ENCODE peak calls at places on chromosomes 3 and 15, in eight cellular contexts. V, L, N, B, Z, E, W and K are unnamed samples.

GRCh38 chr15:99347609-99348008 is 96.3 kb downstream of the LRRC28 start:
- DNase-seq in L (no peak), V (no peak), Z (no peak), N (no peak), B (no peak), E (no peak), W (no peak), K (no peak)

GRCh38 chr3:107272885-107273284 is 104.4 kb upstream of the CCDC54 start:
- DNase-seq in N (no peak), Z (no peak), V (no peak), E (no peak), B (no peak), L (no peak), W (no peak), K (no peak)

GRCh38 chr3:139329364-139329850 is 14.4 kb upstream of the MRPS22 start:
- DNase-seq in B (peak), V (peak), N (no peak), L (peak), W (peak), Z (peak), E (peak), K (no peak)

GRCh38 chr15:39310633-39311032 is 270.2 kb upstream of the THBS1 start:
- DNase-seq in V (no peak), Z (no peak), W (peak), E (no peak), L (no peak), N (no peak), B (no peak), K (no peak)

GRCh38 chr15:74403981-74404563 is 29.7 kb downstream of the SEMA7A start:
- DNase-seq in Z (no peak), N (no peak), B (no peak), V (peak), L (no peak), W (no peak), E (no peak), K (no peak)

GRCh38 chr15:40279437-40280141 is 3.3 kb downstream of the ANKRD63 start:
- DNase-seq in V (peak), N (no peak), L (peak), B (peak), Z (peak), W (peak), E (peak), K (no peak)

GRCh38 chr3:180048840-180049239 is 12.1 kb upstream of the PEX5L start:
- DNase-seq in Z (no peak), E (no peak), N (peak), V (no peak), B (no peak), L (no peak), W (peak), K (no peak)

GRCh38 chr3:20040476-20041196 is 390 bp downstream of the KAT2B start:
- DNase-seq in N (no peak), Z (peak), E (peak), B (peak), L (peak), W (peak), V (peak), K (no peak)

GRCh38 chr3:72888546-72889309 is 882 bp downstream of the GXYLT2 start:
- DNase-seq in L (no peak), E (peak), Z (no peak), N (no peak), V (no peak), B (peak), W (peak), K (no peak)

GRCh38 chr3:107452436-107452835 is 70.3 kb upstream of the BBX start:
- DNase-seq in E (no peak), L (no peak), W (peak), Z (peak), V (no peak), B (no peak), N (no peak), K (no peak)

GRCh38 chr15:77023576-77024272 is 28.8 kb downstream of the PSTPIP1 start:
- DNase-seq in V (no peak), E (no peak), L (no peak), B (no peak), N (no peak), W (no peak), Z (no peak), K (no peak)

GRCh38 chr3:79928687-79929408 is 161.1 kb upstream of the ROBO1 start:
- DNase-seq in B (no peak), Z (no peak), N (no peak), W (no peak), L (no peak), V (no peak), E (no peak), K (no peak)

GRCh38 chr3:4474683-4475490 is 7.8 kb upstream of the SUMF1 start:
- DNase-seq in Z (peak), B (no peak), L (no peak), E (peak), W (peak), N (no peak), V (peak), K (no peak)

GRCh38 chr3:8619548-8619947 is 25.1 kb downstream of the SSUH2 start:
- DNase-seq in V (no peak), E (no peak), W (peak), B (no peak), Z (peak), L (no peak), N (no peak), K (no peak)

GRCh38 chr15:96330450-96331140 is at the start of gene NR2F2:
- DNase-seq in L (peak), N (peak), E (peak), B (peak), W (peak), Z (peak), V (peak), K (peak)

GRCh38 chr3:190265126-190265525 is 57.1 kb downstream of the CLDN1 start:
- DNase-seq in N (no peak), W (peak), Z (no peak), E (no peak), V (no peak), B (no peak), L (no peak), K (no peak)

GRCh38 chr3:195752066-195752465 is 31.3 kb downstream of the MUC20 start:
- DNase-seq in W (no peak), Z (no peak), N (no peak), L (no peak), V (no peak), B (no peak), E (no peak), K (no peak)

GRCh38 chr3:178603735-178604134 is 67.5 kb downstream of the KCNMB2 start:
- DNase-seq in N (no peak), Z (no peak), B (no peak), E (no peak), L (no peak), W (no peak), V (peak), K (no peak)

GRCh38 chr15:34889486-34889885 is 80.1 kb downstream of the AQR start:
- DNase-seq in L (no peak), B (no peak), V (no peak), W (peak), Z (no peak), N (no peak), E (no peak), K (no peak)

GRCh38 chr15:42090375-42090774 is 4.0 kb downstream of the PLA2G4D start:
- DNase-seq in W (no peak), V (no peak), E (no peak), N (no peak), B (no peak), L (no peak), Z (no peak), K (no peak)

GRCh38 chr3:129996073-129996472 is 21.6 kb downstream of the TRH start:
- DNase-seq in B (no peak), L (no peak), W (no peak), V (no peak), Z (no peak), E (no peak), N (no peak), K (no peak)

GRCh38 chr15:45442497-45443135 is 64.3 kb upstream of the GATM start:
- DNase-seq in Z (peak), V (no peak), E (no peak), W (peak), B (no peak), L (no peak), N (no peak), K (no peak)

GRCh38 chr15:55687792-55688191 is 55.2 kb downstream of the PRTG start:
- DNase-seq in Z (no peak), W (no peak), L (no peak), B (no peak), N (no peak), E (no peak), V (no peak), K (no peak)
- H3K4me3 ChIP-seq in Z (no peak), W (no peak), L (no peak), B (no peak), N (no peak), E (no peak), V (no peak), K (no peak)

GRCh38 chr3:53841296-53841695 is 4.9 kb downstream of the CHDH start:
- DNase-seq in V (no peak), N (no peak), L (no peak), B (no peak), Z (no peak), E (no peak), W (no peak), K (no peak)
- TF ChIP-seq CTCF in V (no peak), N (no peak), L (no peak), B (no peak), Z (peak), E (no peak), W (no peak), K (no peak)

DNA sequence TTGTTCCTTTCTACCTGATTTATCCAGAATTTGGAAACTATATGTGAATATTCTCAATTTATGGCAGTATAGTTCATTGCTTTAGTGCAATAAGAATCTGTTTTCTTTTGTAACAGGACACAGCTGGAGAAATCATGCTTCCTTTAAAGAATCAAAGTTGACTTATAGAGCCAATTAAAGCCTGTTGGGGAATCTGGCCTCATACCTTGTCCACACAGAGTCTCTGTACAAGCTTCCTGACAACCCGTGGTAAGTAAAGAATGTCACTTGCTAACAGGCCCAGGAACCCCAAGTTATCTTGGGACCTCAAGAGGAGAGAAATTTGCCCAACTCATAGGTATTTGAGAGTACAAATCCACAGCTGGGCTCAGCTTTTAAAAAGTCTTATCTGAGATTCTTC is 10.2 kb downstream of the ZNF445 start:
- DNase-seq in V (no peak), E (no peak), Z (no peak), W (no peak), N (no peak), B (no peak), L (no peak), K (no peak)
- H3K4me3 ChIP-seq in V (no peak), E (no peak), Z (no peak), W (no peak), N (no peak), B (no peak), L (no peak), K (no peak)

GRCh38 chr3:23645533-23646196 is 160.1 kb upstream of the UBE2E1 start:
- DNase-seq in N (no peak), E (no peak), L (no peak), W (no peak), B (no peak), V (no peak), Z (no peak), K (no peak)
- TF ChIP-seq CTCF in N (no peak), E (no peak), L (no peak), W (no peak), B (no peak), V (no peak), Z (no peak), K (no peak)

GRCh38 chr3:126527006-126527405 is 3.1 kb downstream of the CHST13 start:
- DNase-seq in N (no peak), Z (no peak), V (no peak), E (no peak), B (no peak), L (no peak), W (no peak), K (no peak)

GRCh38 chr3:126528800-126529541 is 5.0 kb downstream of the CHST13 start:
- DNase-seq in V (no peak), W (no peak), L (no peak), E (peak), B (no peak), N (no peak), Z (no peak), K (no peak)

GRCh38 chr3:126526668-126527005 is 2.7 kb downstream of the CHST13 start:
- DNase-seq in V (no peak), W (no peak), E (no peak), L (no peak), N (no peak), B (no peak), Z (no peak), K (no peak)

GRCh38 chr3:126528419-126528799 is 4.5 kb downstream of the CHST13 start:
- DNase-seq in E (no peak), N (no peak), B (no peak), W (no peak), V (no peak), Z (no peak), L (no peak), K (no peak)

DNA sequence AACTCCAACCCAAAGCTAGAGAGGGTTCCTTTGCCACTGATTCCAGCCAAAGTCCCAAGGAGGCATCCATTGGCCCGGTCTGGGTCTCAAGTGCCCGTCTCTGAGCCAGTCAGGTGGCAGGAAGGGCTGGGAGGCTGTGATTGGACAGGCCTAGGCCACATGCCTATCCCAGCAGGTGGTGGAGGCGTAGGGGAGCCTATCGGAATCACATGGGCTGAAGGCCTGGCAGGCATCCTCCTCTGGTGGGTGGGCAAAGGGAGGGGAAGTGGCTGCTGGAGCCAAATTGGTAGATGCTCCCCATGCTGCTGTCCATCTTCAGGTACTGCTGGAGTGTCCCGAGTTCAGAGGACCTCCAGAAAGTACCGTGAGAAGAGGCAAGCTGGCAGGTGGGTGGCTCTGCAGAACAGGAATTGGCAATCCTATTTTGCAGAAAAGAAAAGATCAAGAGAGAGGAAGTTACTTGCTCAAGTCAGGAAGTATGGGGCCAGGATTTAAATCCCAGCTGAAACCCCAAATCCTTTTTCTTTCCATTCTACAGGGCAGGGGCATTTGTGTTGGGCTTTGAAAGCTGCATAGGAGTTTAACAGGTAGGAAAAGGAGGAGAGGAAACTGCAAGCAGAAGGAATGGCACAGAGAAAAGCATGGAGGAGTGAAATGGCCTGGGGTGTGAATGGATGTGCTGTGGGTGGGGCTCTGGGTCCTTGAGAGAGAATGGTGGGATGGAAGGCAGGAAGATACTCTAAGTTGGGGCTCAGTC is 3.7 kb downstream of the CHST13 start:
- DNase-seq in B (no peak), E (no peak), N (no peak), W (no peak), V (no peak), Z (no peak), L (no peak), K (no peak)
- H3K4me3 ChIP-seq in B (no peak), E (no peak), N (no peak), W (no peak), V (no peak), Z (no peak), L (no peak), K (no peak)

GRCh38 chr15:33243393-33243792 is 48.9 kb upstream of the FMN1 start:
- DNase-seq in Z (peak), B (no peak), W (peak), L (no peak), N (no peak), E (no peak), V (no peak), K (no peak)

GRCh38 chr15:33242165-33242564 is 47.7 kb upstream of the FMN1 start:
- DNase-seq in V (no peak), Z (peak), W (peak), L (no peak), N (peak), B (no peak), E (no peak), K (peak)

GRCh38 chr15:33244471-33244870 is 50.0 kb upstream of the FMN1 start:
- DNase-seq in W (no peak), V (no peak), Z (no peak), L (no peak), B (no peak), N (no peak), E (no peak), K (no peak)

GRCh38 chr15:33243869-33244268 is 49.4 kb upstream of the FMN1 start:
- DNase-seq in E (no peak), V (no peak), B (no peak), W (peak), Z (peak), N (no peak), L (no peak), K (no peak)

GRCh38 chr15:33242669-33243191 is 48.2 kb upstream of the FMN1 start:
- DNase-seq in N (no peak), V (no peak), Z (peak), L (no peak), E (no peak), B (no peak), W (peak), K (no peak)
- TF ChIP-seq CTCF in N (peak), V (peak), Z (peak), L (no peak), E (peak), B (peak), W (peak), K (peak)

GRCh38 chr15:92665100-92665555 is 9.6 kb upstream of the FAM174B start:
- DNase-seq in E (no peak), W (no peak), B (peak), N (no peak), Z (no peak), V (no peak), L (no peak), K (peak)
- H3K4me3 ChIP-seq in E (no peak), W (no peak), B (no peak), N (no peak), Z (no peak), V (no peak), L (no peak), K (no peak)

GRCh38 chr3:141000027-141000663 is 51.0 kb upstream of the SPSB4 start:
- DNase-seq in L (peak), E (peak), B (peak), Z (peak), W (peak), N (no peak), V (no peak), K (no peak)
- TF ChIP-seq CTCF in L (peak), E (peak), B (peak), Z (peak), W (peak), N (peak), V (peak), K (peak)

GRCh38 chr3:159839561-159840379 is 148.9 kb upstream of the IL12A start:
- DNase-seq in E (no peak), W (peak), L (no peak), V (no peak), Z (no peak), B (peak), N (no peak), K (no peak)

GRCh38 chr3:159840900-159841299 is 147.7 kb upstream of the IL12A start:
- DNase-seq in L (no peak), W (peak), Z (no peak), B (no peak), V (no peak), E (no peak), N (no peak), K (no peak)

GRCh38 chr3:159838936-159839335 is 149.7 kb upstream of the IL12A start:
- DNase-seq in Z (no peak), V (no peak), E (no peak), B (no peak), N (no peak), W (no peak), L (no peak), K (no peak)

GRCh38 chr3:159844383-159844730 is 144.3 kb upstream of the IL12A start:
- DNase-seq in V (no peak), B (no peak), N (no peak), Z (no peak), L (no peak), W (no peak), E (no peak), K (no peak)

DNA sequence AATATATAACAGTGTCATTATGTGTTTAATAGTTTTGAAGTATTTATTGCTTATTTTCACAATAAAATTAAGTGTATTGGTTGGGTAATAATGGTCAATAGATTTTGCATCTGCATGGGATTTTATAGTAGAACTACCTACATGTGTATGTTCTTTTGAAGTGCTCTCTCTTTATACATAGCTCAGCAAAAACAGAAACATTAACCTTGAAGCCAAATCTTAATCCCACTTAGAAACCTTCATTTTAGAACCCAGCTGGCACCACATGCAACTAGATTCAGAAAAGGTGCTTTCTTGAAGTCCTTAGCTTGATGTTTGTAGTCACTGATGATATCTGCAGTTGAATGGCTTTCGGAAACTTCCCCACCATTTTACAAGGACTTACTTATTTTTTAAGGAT is 146.9 kb upstream of the IL12A start:
- DNase-seq in B (no peak), L (no peak), E (no peak), N (no peak), Z (no peak), W (no peak), V (no peak), K (no peak)
- H3K4me3 ChIP-seq in B (peak), L (no peak), E (no peak), N (no peak), Z (no peak), W (no peak), V (no peak), K (no peak)

DNA sequence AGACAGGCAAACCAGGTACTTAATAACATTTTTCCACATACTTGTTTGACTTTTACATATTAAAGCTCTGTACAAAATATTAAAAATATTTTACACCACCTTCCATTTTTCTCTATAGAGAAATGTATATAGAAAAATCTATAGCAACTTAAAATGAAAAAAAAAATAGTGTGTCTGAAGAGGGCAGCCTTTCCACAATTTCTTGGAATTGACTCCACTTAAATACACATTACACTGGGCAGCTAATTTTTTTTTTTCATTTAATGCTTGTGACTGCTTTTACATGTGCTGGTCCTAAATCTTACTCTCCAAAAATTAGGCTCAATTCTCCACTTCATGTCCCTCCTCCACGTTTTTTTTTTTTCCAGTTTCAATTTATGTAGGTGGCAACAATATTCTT is 427.0 kb upstream of the RBMS3 start:
- DNase-seq in V (no peak), N (no peak), E (no peak), L (no peak), B (no peak), Z (no peak), W (no peak), K (no peak)
- TF ChIP-seq CTCF in V (no peak), N (peak), E (no peak), L (no peak), B (no peak), Z (peak), W (no peak), K (peak)